ENCODE peak calls at places on chromosome 7, in five cellular contexts. O is GM12891; M is activated naive CD8-positive, alpha-beta T cell treated with anti-CD3 and anti-CD28 coated beads for 36 hours; I is activated CD4-positive, alpha-beta T cell treated with anti-CD3 and anti-CD28 coated beads, Interleukin-2, amount 50 U/mL, for 24 hours; W is ELF-1. R is an unnamed sample.

GRCh38 chr7:76394962-76395361 is 14.5 kb downstream of the SSC4D start:
- DNase-seq in O (no peak), M (no peak), I (no peak), W (no peak), R (no peak)

GRCh38 chr7:33716581-33717477 is 188.5 kb upstream of the BMPER start:
- DNase-seq in O (no peak), M (no peak), I (no peak), W (no peak), R (peak)

GRCh38 chr7:54831644-54832095 is 72.7 kb upstream of the SEC61G start:
- DNase-seq in O (no peak), M (no peak), I (no peak), W (no peak), R (no peak)

GRCh38 chr7:99504281-99504602 is 220 bp upstream of the ZKSCAN5 start:
- DNase-seq in O (no peak), M (no peak), I (no peak), W (peak), R (peak)

GRCh38 chr7:1232103-1232466 is 587 bp upstream of the UNCX start:
- DNase-seq in O (no peak), M (no peak), I (no peak), W (no peak), R (no peak)

GRCh38 chr7:159218216-159219006 is 73.7 kb upstream of the VIPR2 start:
- DNase-seq in O (no peak), M (no peak), I (no peak), W (peak), R (peak)

GRCh38 chr7:129781128-129781855 is 169.8 kb downstream of the NRF1 start:
- DNase-seq in O (no peak), M (no peak), I (no peak), W (no peak), R (no peak)

GRCh38 chr7:155456772-155457543 is 971 bp upstream of the EN2 start:
- DNase-seq in O (no peak), M (no peak), I (no peak), W (peak), R (peak)

GRCh38 chr7:55086413-55087201 is 67.8 kb downstream of the EGFR start:
- DNase-seq in O (no peak), M (peak), I (no peak), W (no peak), R (no peak)

GRCh38 chr7:150722403-150723065 is 6.1 kb downstream of the GIMAP1 start:
- DNase-seq in O (no peak), M (no peak), I (no peak), W (no peak), R (no peak)

GRCh38 chr7:1809070-1809469 is 139.0 kb downstream of the ELFN1 start:
- DNase-seq in O (no peak), M (no peak), I (no peak), W (no peak), R (no peak)

GRCh38 chr7:22730921-22731654 is 4.1 kb downstream of the IL6 start:
- DNase-seq in O (no peak), M (no peak), I (no peak), W (no peak), R (no peak)

GRCh38 chr7:151119902-151120301 is 33.6 kb downstream of the AGAP3 start:
- DNase-seq in O (no peak), M (no peak), I (no peak), W (no peak), R (no peak)

GRCh38 chr7:117165656-117166055 is 157.2 kb downstream of the WNT2 start:
- DNase-seq in O (no peak), M (no peak), I (no peak), W (no peak), R (no peak)

GRCh38 chr7:99669782-99670181 is 10.0 kb downstream of the CYP3A5 start:
- DNase-seq in O (no peak), M (no peak), I (no peak), W (no peak), R (no peak)

GRCh38 chr7:8228068-8228467 is 33.9 kb downstream of the ICA1 start:
- DNase-seq in O (no peak), M (no peak), I (no peak), W (no peak), R (no peak)

GRCh38 chr7:127786184-127786583 is 134.2 kb downstream of the SND1 start:
- DNase-seq in O (no peak), M (no peak), I (no peak), W (no peak), R (no peak)

GRCh38 chr7:20249924-20250323 is 32.7 kb upstream of the MACC1 start:
- DNase-seq in O (no peak), M (no peak), I (no peak), W (no peak), R (no peak)

GRCh38 chr7:78052112-78052511 is 253.5 kb downstream of the PHTF2 start:
- DNase-seq in O (no peak), M (no peak), I (no peak), W (peak), R (peak)

GRCh38 chr7:92809397-92810241 is 26.8 kb downstream of the CDK6 start:
- DNase-seq in O (no peak), M (peak), I (no peak), W (peak), R (peak)

GRCh38 chr7:46681865-46682503 is 760.9 kb upstream of the IGFBP3 start:
- DNase-seq in O (no peak), M (no peak), I (no peak), W (no peak), R (no peak)

R was measured in neural progenitor cell.